ENCODE peak calls at places on chromosomes 1 and 21, in four cellular contexts. Q, V, W and L are unnamed samples.

GRCh38 chr1:116154536-116154935 is 43.3 kb downstream of the MAB21L3 start:
- DNase-seq in V (no peak), Q (no peak), W (no peak), L (no peak)

GRCh38 chr1:51453010-51453409 is 66.1 kb downstream of the EPS15 start:
- DNase-seq in W (no peak), Q (no peak), V (no peak), L (no peak)

GRCh38 chr1:114235956-114236355 is 82.3 kb upstream of the SYT6 start:
- DNase-seq in V (no peak), W (no peak), Q (no peak), L (no peak)

GRCh38 chr1:160837558-160838205 is 25.0 kb downstream of the CD244 start:
- DNase-seq in Q (peak), W (peak), V (no peak), L (no peak)

GRCh38 chr1:226001852-226002666 is 2.9 kb upstream of the SDE2 start:
- DNase-seq in Q (no peak), V (no peak), W (no peak), L (no peak)

GRCh38 chr21:41877901-41878830 is 978 bp downstream of the PRDM15 start:
- DNase-seq in Q (no peak), V (no peak), W (peak), L (peak)

GRCh38 chr1:6171546-6172124 is 8.5 kb downstream of the CHD5 start:
- DNase-seq in Q (no peak), W (peak), V (no peak), L (no peak)

GRCh38 chr1:25737151-25737550 is 62.8 kb upstream of the SELENON start:
- DNase-seq in W (no peak), V (no peak), Q (no peak), L (no peak)

GRCh38 chr21:40158356-40158755 is 291.1 kb downstream of the PCP4 start:
- DNase-seq in W (no peak), V (no peak), Q (no peak), L (no peak)

GRCh38 chr1:211469938-211470529 is 21.9 kb downstream of the RD3 start:
- DNase-seq in V (peak), Q (peak), W (peak), L (peak)

DNA sequence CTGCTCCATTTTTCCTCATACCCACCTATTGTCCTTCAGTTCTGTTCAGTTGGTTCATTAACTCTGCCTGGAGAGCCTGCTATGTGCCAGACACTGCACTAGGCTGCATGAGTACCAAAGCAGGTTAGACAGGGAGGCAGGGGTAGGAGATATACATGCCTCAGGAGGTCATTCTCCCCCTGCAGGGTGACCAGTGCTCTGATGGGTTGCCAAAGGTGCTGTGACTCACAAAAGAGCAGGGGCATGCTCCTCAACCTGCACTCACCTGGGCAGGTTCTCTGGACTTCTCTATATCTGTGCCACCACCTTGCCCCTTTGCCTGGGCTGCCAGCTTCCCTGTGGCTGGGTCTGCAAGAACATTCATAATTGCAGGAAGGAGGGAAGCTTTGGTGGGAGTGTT is 356.3 kb upstream of the PLXNA2 start:
- DNase-seq in V (peak), Q (no peak), W (no peak), L (no peak)
- TF ChIP-seq JUND in V (no peak), Q (no peak), W (no peak), L (no peak)

GRCh38 chr1:22569269-22569668 is 6.0 kb downstream of the EPHA8 start:
- DNase-seq in V (no peak), Q (no peak), W (no peak), L (no peak)

GRCh38 chr1:22573237-22573636 is 9.9 kb downstream of the EPHA8 start:
- DNase-seq in V (no peak), W (no peak), Q (no peak), L (no peak)

GRCh38 chr1:22572778-22573177 is 9.5 kb downstream of the EPHA8 start:
- DNase-seq in Q (no peak), V (no peak), W (peak), L (no peak)

GRCh38 chr1:22567994-22568393 is 4.7 kb downstream of the EPHA8 start:
- DNase-seq in W (no peak), V (no peak), Q (no peak), L (no peak)

GRCh38 chr1:22570140-22570909 is 7.0 kb downstream of the EPHA8 start:
- DNase-seq in Q (no peak), W (peak), V (no peak), L (no peak)
- TF ChIP-seq JUND in Q (no peak), W (no peak), V (no peak), L (no peak)

DNA sequence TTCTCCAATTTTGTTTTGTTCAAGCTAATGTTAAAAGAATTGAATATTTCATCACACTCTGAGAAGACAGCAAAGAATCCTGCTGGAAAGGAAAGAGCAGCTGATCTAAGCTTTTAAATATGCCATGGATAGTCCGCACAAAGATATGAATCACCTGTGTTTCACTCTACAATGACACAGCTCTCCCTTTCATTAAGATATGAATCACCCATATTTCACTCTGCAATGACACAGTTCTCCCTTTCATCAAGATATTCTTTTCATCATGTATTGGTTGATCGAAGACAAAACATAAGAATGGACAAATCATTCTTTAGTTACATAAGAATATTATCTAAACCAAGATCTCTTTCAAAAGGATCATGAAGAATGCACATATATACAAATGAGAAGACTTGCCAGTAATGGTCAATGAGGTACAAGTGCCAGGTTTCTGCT is 367.3 kb downstream of the SMYD3 start:
- DNase-seq in W (no peak), Q (peak), V (no peak), L (peak)
- TF ChIP-seq JUND in W (peak), Q (peak), V (no peak), L (no peak)

DNA sequence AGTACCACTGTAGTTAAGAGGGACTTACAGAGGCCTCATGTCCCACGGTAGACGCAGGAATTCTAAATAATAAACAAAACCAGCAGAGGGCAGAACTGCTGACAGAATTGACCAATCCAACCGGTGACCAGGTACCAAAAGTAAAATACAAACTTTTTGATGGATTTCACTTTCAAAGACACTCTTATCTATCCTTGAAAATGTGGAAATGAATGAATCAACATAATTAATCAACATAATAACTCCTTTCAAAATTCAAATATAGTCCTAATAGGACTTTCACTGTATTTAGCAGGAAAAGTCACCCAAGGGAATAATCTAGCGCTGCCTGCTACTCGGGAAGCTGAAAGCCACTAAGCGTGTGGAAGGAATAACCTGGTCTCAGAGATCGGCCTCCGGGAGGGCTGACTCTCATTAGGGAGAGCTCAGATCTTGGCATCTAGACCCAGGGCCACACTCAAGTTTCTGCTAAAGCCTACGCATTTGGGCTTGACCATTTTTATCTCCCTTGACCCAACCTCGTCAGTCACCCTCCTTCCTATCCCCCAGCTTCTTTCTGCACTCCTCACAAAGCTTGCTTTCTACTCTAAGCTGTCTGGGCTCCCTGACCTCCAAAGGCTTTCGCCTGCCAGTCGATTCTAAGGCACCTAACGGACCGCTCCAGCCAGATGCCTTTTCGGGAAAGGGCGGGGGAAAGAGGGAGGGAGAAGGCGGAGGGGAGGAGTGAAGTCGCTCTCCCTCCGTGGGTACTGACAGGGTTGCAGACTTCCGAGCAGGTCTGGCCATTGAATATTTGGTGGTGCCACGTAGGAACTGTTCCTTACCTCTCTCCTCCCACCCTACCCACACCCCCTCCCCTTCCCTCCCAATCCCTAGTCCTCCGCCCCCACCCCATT is 1.6 kb downstream of the COL11A1 start:
- DNase-seq in W (peak), Q (peak), V (peak), L (peak)
- TF ChIP-seq JUND in W (no peak), Q (no peak), V (no peak), L (no peak)

DNA sequence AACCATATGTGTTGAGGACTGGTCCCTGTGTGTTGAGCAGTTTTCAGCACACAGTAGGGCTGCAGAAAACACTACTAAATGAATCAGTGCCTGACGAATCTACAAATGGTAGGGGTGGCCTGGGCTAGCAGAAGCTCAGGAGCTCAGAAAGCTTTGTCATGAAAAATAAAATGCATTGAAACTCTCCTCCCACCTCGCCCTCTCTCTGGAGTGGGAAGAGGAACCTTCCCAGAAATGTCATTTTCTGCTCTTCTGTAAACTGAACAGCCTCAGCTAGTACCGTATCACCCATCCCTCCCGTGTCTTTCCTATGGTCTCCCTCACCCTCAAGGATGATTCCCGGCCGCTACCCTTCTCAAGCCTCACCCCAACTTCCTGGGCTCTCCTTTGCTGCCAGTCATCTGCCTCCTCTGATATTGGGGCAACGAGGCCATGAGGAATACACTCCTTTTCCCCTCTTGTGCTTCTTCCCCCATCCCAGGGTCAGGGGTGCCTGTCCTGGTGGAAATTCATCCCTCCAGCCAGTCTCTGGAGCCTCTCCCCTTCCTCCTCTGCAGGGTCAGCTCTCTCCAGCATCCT is 734.5 kb downstream of the PTPRU start:
- DNase-seq in V (peak), Q (no peak), W (no peak), L (no peak)
- TF ChIP-seq JUND in V (no peak), Q (no peak), W (no peak), L (no peak)

GRCh38 chr1:97489834-97490233 is 431.0 kb downstream of the DPYD start:
- DNase-seq in W (no peak), V (no peak), Q (no peak), L (no peak)
- TF ChIP-seq JUND in W (no peak), V (no peak), Q (peak), L (no peak)

DNA sequence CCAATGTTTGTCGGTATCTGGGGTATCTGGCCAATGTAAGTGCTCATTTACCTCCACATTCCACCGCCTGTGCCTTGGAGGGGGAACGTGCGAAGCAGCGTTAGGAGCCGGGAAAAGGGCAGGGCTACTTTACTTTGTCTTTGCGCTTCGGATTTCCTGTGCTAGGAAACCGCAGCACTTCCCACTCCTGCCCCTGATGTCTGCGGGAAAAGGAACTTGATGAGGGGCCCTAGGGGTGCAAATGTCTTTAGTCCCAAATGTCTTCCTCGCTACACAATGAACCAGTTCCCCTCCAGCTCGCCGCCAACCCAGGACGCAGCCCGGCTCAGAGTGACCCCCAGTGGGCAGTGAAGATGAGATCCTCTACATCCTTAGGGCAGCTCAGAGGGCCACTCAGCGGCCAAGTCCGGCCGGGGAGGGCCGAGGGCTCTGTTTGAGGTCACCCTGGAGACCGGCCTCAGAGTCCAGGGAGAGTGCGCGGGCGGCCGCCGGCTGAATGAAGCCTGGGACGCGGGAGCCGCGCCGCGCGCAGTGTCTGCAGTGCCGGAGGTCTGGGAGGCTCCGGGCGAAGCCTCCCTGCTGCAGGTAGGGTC is at the start of gene DYNLT5:
- DNase-seq in W (no peak), Q (no peak), V (peak), L (no peak)
- TF ChIP-seq JUND in W (no peak), Q (no peak), V (no peak), L (no peak)

DNA sequence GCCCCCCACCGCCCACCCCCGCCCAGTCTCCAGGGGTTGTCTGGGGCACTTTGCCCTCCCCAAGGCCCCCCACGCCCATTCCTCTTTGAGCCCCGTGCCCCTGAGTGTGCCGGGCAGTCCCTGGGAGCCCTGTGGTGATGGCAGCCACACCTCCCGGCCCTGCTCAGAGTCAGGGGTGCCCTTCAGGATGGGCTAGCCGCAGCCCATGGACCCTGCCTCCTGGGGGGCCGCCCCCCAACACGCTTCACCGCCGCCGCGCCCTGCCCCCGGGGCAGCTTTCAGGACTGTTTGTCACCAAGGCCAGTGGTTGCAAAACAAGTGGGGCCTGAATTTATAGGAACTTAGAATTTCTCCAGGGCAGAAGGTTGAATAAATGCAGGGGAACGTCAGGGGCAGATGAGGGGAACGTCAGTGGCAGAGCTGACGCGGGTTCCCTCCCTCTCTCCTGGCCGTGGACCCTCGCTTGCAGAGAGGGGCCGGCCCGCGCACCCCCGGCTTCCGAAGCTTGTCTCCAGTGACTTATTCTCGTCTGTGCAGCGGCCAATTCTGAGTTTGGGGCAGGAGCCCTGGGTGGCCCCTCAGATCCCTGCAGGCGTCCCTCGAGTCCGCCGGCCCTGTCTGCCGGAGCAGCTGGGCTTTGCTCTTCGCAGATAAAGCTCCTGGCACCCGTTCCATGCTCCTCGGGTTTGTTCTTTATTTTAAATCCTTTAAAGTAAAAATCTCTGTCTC is 41.2 kb upstream of the ADARB1 start:
- DNase-seq in W (no peak), V (no peak), Q (no peak), L (no peak)
- TF ChIP-seq JUND in W (no peak), V (no peak), Q (no peak), L (no peak)